ENCODE peak calls at places on chromosomes 12 and 14, in four cellular contexts. A is K562, W is HepG2, B is GM12878. G is an unnamed sample.

GRCh38 chr14:101020971-101021370 is 117.4 kb upstream of the RTL1 start:
- DNase-seq in A (no peak), W (no peak), B (no peak), G (no peak)

GRCh38 chr12:55965240-55965639 is 602 bp downstream of the PMEL start:
- DNase-seq in A (no peak), W (no peak), B (no peak), G (no peak)

GRCh38 chr12:19712041-19712440 is 272.7 kb downstream of the AEBP2 start:
- DNase-seq in A (no peak), W (no peak), B (no peak), G (peak)

GRCh38 chr12:6072302-6072752 is 52.1 kb downstream of the VWF start:
- DNase-seq in A (no peak), W (peak), B (no peak), G (no peak)

GRCh38 chr12:27319848-27320247 is 12.8 kb upstream of the BMAL2 start:
- DNase-seq in A (no peak), W (no peak), B (no peak), G (no peak)

GRCh38 chr14:47539065-47539464 is 136.3 kb downstream of the MDGA2 start:
- DNase-seq in A (no peak), W (peak), B (no peak), G (no peak)

GRCh38 chr12:131607658-131608447 is 103.0 kb upstream of the SFSWAP start:
- DNase-seq in A (no peak), W (no peak), B (peak), G (no peak)

GRCh38 chr12:69935651-69936100 is 110.6 kb downstream of the MYRFL start:
- DNase-seq in A (no peak), W (no peak), B (no peak), G (no peak)

GRCh38 chr12:116194935-116195431 is 82.5 kb downstream of the MED13L start:
- DNase-seq in A (no peak), W (no peak), B (peak), G (no peak)

GRCh38 chr14:97442363-97442762 is 645.2 kb downstream of the VRK1 start:
- DNase-seq in A (no peak), W (no peak), B (peak), G (no peak)

GRCh38 chr12:68370667-68371066 is 38.5 kb upstream of the MDM1 start:
- DNase-seq in A (no peak), W (no peak), B (no peak), G (no peak)

GRCh38 chr14:90698379-90698869 is 117.8 kb downstream of the TTC7B start:
- DNase-seq in A (no peak), W (no peak), B (no peak), G (no peak)

GRCh38 chr14:60565211-60565610 is 56.3 kb downstream of the SIX6 start:
- DNase-seq in A (no peak), W (no peak), B (no peak), G (no peak)

GRCh38 chr12:23760495-23760894 is 189.0 kb downstream of the SOX5 start:
- DNase-seq in A (no peak), W (no peak), B (no peak), G (no peak)

GRCh38 chr14:75969891-75970290 is 11.9 kb downstream of the TGFB3 start:
- DNase-seq in A (no peak), W (no peak), B (no peak), G (no peak)

GRCh38 chr14:77508876-77509275 is 10.3 kb upstream of the ISM2 start:
- DNase-seq in A (no peak), W (peak), B (no peak), G (no peak)

GRCh38 chr14:21142357-21142756 is 13.5 kb downstream of the OR5AU1 start:
- DNase-seq in A (no peak), W (no peak), B (no peak), G (no peak)

GRCh38 chr12:25957898-25958253 is 606 bp upstream of the RASSF8 start:
- DNase-seq in A (no peak), W (no peak), B (no peak), G (no peak)

GRCh38 chr14:35789651-35790050 is 19.4 kb downstream of the RALGAPA1 start:
- DNase-seq in A (no peak), W (no peak), B (no peak), G (no peak)

GRCh38 chr12:2613674-2614073 is 181.1 kb upstream of the FKBP4 start:
- DNase-seq in A (no peak), W (no peak), B (peak), G (peak)

GRCh38 chr14:52850520-52850919 is 59.1 kb upstream of the GNPNAT1 start:
- DNase-seq in A (no peak), W (peak), B (no peak), G (no peak)

GRCh38 chr14:94024549-94024948 is 1.6 kb upstream of the OTUB2 start:
- DNase-seq in A (no peak), W (no peak), B (no peak), G (no peak)

GRCh38 chr14:95993768-95994592 is 45.2 kb upstream of the C14orf132 start:
- DNase-seq in A (peak), W (peak), B (peak), G (peak)

GRCh38 chr12:65497645-65498044 is 219.2 kb downstream of the MSRB3 start:
- DNase-seq in A (no peak), W (peak), B (no peak), G (no peak)

GRCh38 chr12:30700216-30700900 is 4.7 kb upstream of the IPO8 start:
- DNase-seq in A (no peak), W (no peak), B (no peak), G (no peak)

GRCh38 chr12:19373569-19373968 is 65.7 kb upstream of the AEBP2 start:
- DNase-seq in A (no peak), W (no peak), B (no peak), G (no peak)

GRCh38 chr14:64611358-64612020 is 61.7 kb downstream of the PPP1R36 start:
- DNase-seq in A (no peak), W (no peak), B (no peak), G (no peak)
- TF ChIP-seq POLR2AphosphoS2 in A (no peak), W (no peak), B (no peak), G (no peak)

GRCh38 chr14:103725001-103725682 is 9.5 kb downstream of the ZFYVE21 start:
- DNase-seq in A (no peak), W (no peak), B (no peak), G (no peak)

GRCh38 chr14:103728141-103728540 is 12.5 kb downstream of the ZFYVE21 start:
- DNase-seq in A (no peak), W (no peak), B (no peak), G (no peak)

GRCh38 chr14:103727313-103728000 is 11.8 kb downstream of the ZFYVE21 start:
- DNase-seq in A (no peak), W (no peak), B (no peak), G (no peak)

GRCh38 chr14:103725739-103726395 is 10.3 kb downstream of the ZFYVE21 start:
- DNase-seq in A (no peak), W (no peak), B (no peak), G (no peak)

GRCh38 chr14:103726474-103726873 is 10.9 kb downstream of the ZFYVE21 start:
- DNase-seq in A (no peak), W (no peak), B (no peak), G (no peak)
- TF ChIP-seq RFX5 in A (no peak), W (no peak), B (no peak), G (no peak)

GRCh38 chr12:127125607-127126259 is 1141.2 kb upstream of the TMEM132C start:
- DNase-seq in A (peak), W (no peak), B (peak), G (peak)
- TF ChIP-seq POLR2AphosphoS2 in A (no peak), W (no peak), B (no peak), G (no peak)

DNA sequence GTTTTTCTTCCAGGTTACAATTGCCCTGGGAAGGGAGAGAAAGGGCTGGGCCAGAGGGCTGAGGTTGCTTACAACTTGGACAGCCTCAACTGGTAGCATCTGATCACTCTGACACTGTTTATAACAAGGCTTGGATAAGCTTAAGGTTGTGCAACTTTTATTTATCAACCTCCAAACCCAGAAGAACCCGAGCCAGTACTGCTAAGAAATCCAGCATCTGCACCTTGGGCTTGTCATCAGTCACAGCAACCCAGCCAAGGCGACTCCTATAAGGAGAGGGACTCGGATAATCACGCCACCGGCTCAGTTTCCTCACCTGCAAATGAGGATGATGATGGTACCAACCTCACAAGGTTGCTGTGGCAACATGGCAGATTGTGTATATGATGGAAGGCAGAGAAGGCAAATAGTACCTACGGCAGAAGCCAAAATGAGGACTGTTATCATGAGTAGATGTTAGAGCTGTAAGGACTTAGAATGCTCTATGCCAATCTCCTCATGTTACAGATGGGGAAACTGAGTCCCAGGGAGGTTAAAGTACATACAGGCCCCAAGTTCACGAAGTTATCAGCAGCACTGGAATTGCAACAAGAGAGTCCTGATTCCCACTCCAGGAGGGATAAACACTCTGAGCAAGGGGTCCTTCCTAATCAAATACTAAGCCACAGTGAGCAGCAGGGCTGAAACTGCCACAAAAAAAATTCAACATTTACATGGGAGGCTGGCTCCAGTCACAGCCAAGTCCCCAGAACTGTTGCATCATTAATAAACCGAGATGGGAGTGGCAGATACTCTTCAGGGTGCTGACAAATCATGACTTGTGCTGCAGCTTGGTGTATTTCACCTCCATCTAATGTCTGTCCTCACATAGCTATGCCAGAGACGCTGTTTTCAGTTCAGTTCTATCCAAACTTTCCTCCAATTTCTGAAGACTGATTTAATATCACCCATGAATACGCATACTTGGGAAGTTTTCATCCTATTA is 24.4 kb downstream of the NUAK1 start:
- DNase-seq in A (no peak), W (no peak), B (no peak), G (peak)
- TF ChIP-seq RFX5 in A (no peak), W (no peak), B (no peak), G (no peak)

DNA sequence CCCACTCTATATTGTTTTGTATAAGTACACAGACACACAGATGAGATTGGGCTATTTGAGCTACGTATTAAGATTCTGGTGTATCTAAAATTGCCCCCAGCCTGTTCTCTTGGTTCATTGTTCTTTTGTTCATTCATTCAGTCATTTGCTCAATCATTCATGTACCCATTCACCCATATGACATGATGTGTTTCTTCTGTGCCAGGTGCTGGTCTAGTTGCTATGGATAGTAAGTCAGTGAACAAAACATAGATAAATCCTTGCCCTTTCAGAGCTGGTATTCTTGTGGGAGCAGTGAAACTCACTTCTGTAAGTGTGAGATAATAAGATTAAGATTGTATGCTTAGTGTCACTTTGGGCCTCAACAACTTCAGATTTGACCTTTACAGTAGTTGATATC is 191.3 kb downstream of the TMTC2 start:
- DNase-seq in A (no peak), W (no peak), B (no peak), G (no peak)
- TF ChIP-seq POLR2AphosphoS2 in A (no peak), W (no peak), B (no peak), G (no peak)

DNA sequence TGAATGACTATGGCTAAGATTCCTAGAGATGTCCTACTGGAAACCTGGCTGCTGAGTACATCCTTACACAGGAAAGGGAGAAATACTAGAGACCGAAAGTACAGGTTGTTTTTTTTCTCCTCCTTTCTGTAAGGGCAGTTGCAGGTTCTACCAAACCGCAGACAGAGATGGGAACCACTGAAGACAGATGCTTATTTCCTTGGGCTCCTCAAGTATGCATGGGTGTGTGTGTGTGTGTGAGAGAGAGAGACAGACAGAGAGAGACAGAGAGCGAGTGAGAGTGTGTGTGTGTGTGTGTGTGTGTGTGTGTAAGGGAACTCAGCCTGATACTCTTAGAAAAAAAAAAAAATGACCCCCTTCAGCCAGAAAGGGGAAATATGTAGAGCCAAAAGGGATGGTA is 42.5 kb downstream of the MAP4K5 start:
- DNase-seq in A (no peak), W (no peak), B (no peak), G (no peak)
- TF ChIP-seq RFX5 in A (no peak), W (no peak), B (no peak), G (no peak)

G was measured in A549.